ENCODE peak calls at places on chromosomes 12 and 14, in six cellular contexts. X, P, U, N, M and I are unnamed samples.

GRCh38 chr12:122836027-122836921 is 1.0 kb downstream of the HIP1R start:
- DNase-seq in X (peak), N (no peak), M (no peak), P (no peak), U (peak), I (peak)

GRCh38 chr12:124480469-124481256 is 86.7 kb downstream of the NCOR2 start:
- DNase-seq in X (no peak), M (no peak), N (no peak), U (peak), P (no peak), I (peak)

GRCh38 chr12:109710747-109711595 is 2.7 kb upstream of the FAM222A start:
- DNase-seq in P (no peak), N (no peak), X (no peak), U (no peak), M (no peak), I (no peak)

GRCh38 chr14:24911324-24912095 is 138.4 kb downstream of the STXBP6 start:
- DNase-seq in U (no peak), N (peak), X (no peak), P (peak), M (no peak), I (no peak)

GRCh38 chr14:61461808-61462275 is 140.5 kb downstream of the PRKCH start:
- DNase-seq in P (peak), M (peak), N (no peak), U (no peak), X (peak), I (no peak)

GRCh38 chr14:61525293-61526011 is 169.9 kb upstream of the HIF1A start:
- DNase-seq in P (peak), N (peak), U (peak), X (no peak), M (no peak), I (no peak)

GRCh38 chr12:29674463-29674862 is 109.3 kb downstream of the TMTC1 start:
- DNase-seq in P (no peak), X (no peak), M (no peak), U (no peak), N (no peak), I (no peak)

GRCh38 chr14:52072266-52072780 is 3.5 kb upstream of the NID2 start:
- DNase-seq in P (no peak), U (no peak), X (no peak), N (no peak), M (no peak), I (no peak)

GRCh38 chr14:36647827-36648753 is 13.6 kb upstream of the PAX9 start:
- DNase-seq in M (no peak), X (no peak), U (no peak), N (no peak), P (peak), I (no peak)

GRCh38 chr14:34501997-34502396 is 37.5 kb downstream of the EAPP start:
- DNase-seq in N (no peak), X (no peak), P (no peak), U (no peak), M (no peak), I (no peak)

GRCh38 chr14:90381999-90382451 is 14.8 kb upstream of the CALM1 start:
- DNase-seq in N (no peak), P (no peak), X (no peak), M (peak), U (no peak), I (no peak)

GRCh38 chr12:132588821-132589669 is 21.3 kb downstream of the LRCOL1 start:
- DNase-seq in U (no peak), N (no peak), P (no peak), X (no peak), M (no peak), I (no peak)

GRCh38 chr12:78938341-78939084 is 73.9 kb downstream of the SYT1 start:
- DNase-seq in U (no peak), X (no peak), N (no peak), M (no peak), P (no peak), I (no peak)

GRCh38 chr12:81245918-81246611 is 168.2 kb downstream of the ACSS3 start:
- DNase-seq in N (no peak), P (peak), M (no peak), X (no peak), U (no peak), I (no peak)

GRCh38 chr12:12376636-12377448 is 20.0 kb downstream of the BORCS5 start:
- DNase-seq in P (peak), N (peak), U (no peak), X (peak), M (peak), I (peak)

GRCh38 chr14:83958359-83958758 is 1571.6 kb upstream of the FLRT2 start:
- DNase-seq in P (no peak), U (no peak), X (no peak), N (no peak), M (no peak), I (no peak)

GRCh38 chr12:3120701-3121100 is 43.5 kb downstream of the TSPAN9 start:
- DNase-seq in N (no peak), M (no peak), X (no peak), U (no peak), P (no peak), I (no peak)

GRCh38 chr14:56000846-56001245 is 117.4 kb upstream of the PELI2 start:
- DNase-seq in U (no peak), P (no peak), N (no peak), M (no peak), X (no peak), I (no peak)

GRCh38 chr12:107759410-107759809 is 1.5 kb downstream of the PRDM4 start:
- DNase-seq in U (no peak), N (peak), X (no peak), P (peak), M (no peak), I (no peak)

GRCh38 chr12:388547-389137 is 478 bp downstream of the KDM5A start:
- DNase-seq in X (no peak), N (no peak), M (no peak), P (peak), U (peak), I (no peak)

GRCh38 chr12:93748672-93749403 is 71.7 kb downstream of the CRADD start:
- DNase-seq in N (no peak), U (no peak), M (no peak), P (no peak), X (no peak), I (no peak)